ENCODE peak calls at places on chromosome 16, in eight cellular contexts. One of them, this sample, is unnamed.
A peak's percentile ranks its signal among the peaks of the same experiment; 100 is the strongest.

GRCh38 chr16:87037012-87037411 is 280.2 kb downstream of the C16orf95 start:
- DNase-seq in GM20000: no peak
- DNase-seq in Calu3: no peak
- DNase-seq in fibroblast of the aortic adventitia: no peak
- DNase-seq in fibroblast of lung: no peak
- DNase-seq in lower lobe of right lung: no peak
- DNase-seq in GM23338: no peak
- DNase-seq in cardiac fibroblast: no peak
- DNase-seq in this sample: no peak

GRCh38 chr16:57773680-57774295 is 28.5 kb downstream of the KIFC3 start:
- DNase-seq in cardiac fibroblast: peak; percentile 19
- DNase-seq in Calu3: no peak
- DNase-seq in lower lobe of right lung: no peak
- DNase-seq in GM20000: no peak
- DNase-seq in fibroblast of the aortic adventitia: no peak
- DNase-seq in fibroblast of lung: peak; percentile 55
- DNase-seq in GM23338: no peak
- DNase-seq in this sample: no peak

GRCh38 chr16:67814567-67814966 is 7.9 kb downstream of the TSNAXIP1 start:
- DNase-seq in fibroblast of lung: no peak
- DNase-seq in GM23338: no peak
- DNase-seq in fibroblast of the aortic adventitia: no peak
- DNase-seq in GM20000: no peak
- DNase-seq in cardiac fibroblast: no peak
- DNase-seq in lower lobe of right lung: no peak
- DNase-seq in Calu3: no peak
- DNase-seq in this sample: no peak

GRCh38 chr16:11312718-11313492 is 31.8 kb upstream of the PRM1 start:
- DNase-seq in fibroblast of lung: peak; percentile 84
- DNase-seq in fibroblast of the aortic adventitia: peak; percentile 47
- DNase-seq in lower lobe of right lung: no peak
- DNase-seq in cardiac fibroblast: peak; percentile 42
- DNase-seq in Calu3: peak; percentile 71
- DNase-seq in GM23338: peak; percentile 78
- DNase-seq in GM20000: no peak
- DNase-seq in this sample: no peak

GRCh38 chr16:54926166-54926838 is 4.4 kb upstream of the IRX5 start:
- DNase-seq in cardiac fibroblast: peak; percentile 81
- DNase-seq in fibroblast of lung: peak; percentile 83
- DNase-seq in Calu3: no peak
- DNase-seq in GM23338: no peak
- DNase-seq in fibroblast of the aortic adventitia: peak; percentile 65
- DNase-seq in lower lobe of right lung: no peak
- DNase-seq in GM20000: no peak
- DNase-seq in this sample: no peak

GRCh38 chr16:57165483-57165882 is 20.4 kb downstream of the PSME3IP1 start:
- DNase-seq in Calu3: no peak
- DNase-seq in GM23338: no peak
- DNase-seq in lower lobe of right lung: no peak
- DNase-seq in GM20000: no peak
- DNase-seq in cardiac fibroblast: no peak
- DNase-seq in fibroblast of lung: no peak
- DNase-seq in fibroblast of the aortic adventitia: no peak
- DNase-seq in this sample: no peak

GRCh38 chr16:14628806-14629611 is 1.1 kb downstream of the PARN start:
- DNase-seq in cardiac fibroblast: peak; percentile 12
- DNase-seq in lower lobe of right lung: no peak
- DNase-seq in fibroblast of the aortic adventitia: peak; percentile 16
- DNase-seq in fibroblast of lung: peak; percentile 8
- DNase-seq in GM20000: no peak
- DNase-seq in Calu3: no peak
- DNase-seq in GM23338: peak; percentile 52
- DNase-seq in this sample: no peak

GRCh38 chr16:12290868-12291267 is 314.3 kb downstream of the SNX29 start:
- DNase-seq in fibroblast of lung: no peak
- DNase-seq in cardiac fibroblast: no peak
- DNase-seq in lower lobe of right lung: no peak
- DNase-seq in GM23338: no peak
- DNase-seq in fibroblast of the aortic adventitia: no peak
- DNase-seq in GM20000: no peak
- DNase-seq in Calu3: no peak
- DNase-seq in this sample: no peak

GRCh38 chr16:57956270-57956808 is 14.6 kb downstream of the CNGB1 start:
- DNase-seq in GM23338: no peak
- DNase-seq in lower lobe of right lung: no peak
- DNase-seq in Calu3: no peak
- DNase-seq in fibroblast of lung: no peak
- DNase-seq in cardiac fibroblast: no peak
- DNase-seq in GM20000: no peak
- DNase-seq in fibroblast of the aortic adventitia: no peak
- DNase-seq in this sample: no peak

GRCh38 chr16:56341656-56342397 is 83.5 kb downstream of the AMFR start:
- DNase-seq in lower lobe of right lung: no peak
- DNase-seq in cardiac fibroblast: no peak
- DNase-seq in fibroblast of the aortic adventitia: no peak
- DNase-seq in GM23338: no peak
- DNase-seq in Calu3: no peak
- DNase-seq in GM20000: no peak
- DNase-seq in fibroblast of lung: no peak
- DNase-seq in this sample: no peak

GRCh38 chr16:69772560-69773254 is 10.6 kb downstream of the WWP2 start:
- DNase-seq in fibroblast of the aortic adventitia: peak; percentile 24
- DNase-seq in lower lobe of right lung: no peak
- DNase-seq in fibroblast of lung: peak; percentile 26
- DNase-seq in cardiac fibroblast: peak; percentile 13
- DNase-seq in GM20000: no peak
- DNase-seq in Calu3: no peak
- DNase-seq in GM23338: no peak
- DNase-seq in this sample: no peak

GRCh38 chr16:80273635-80274538 is 266.9 kb upstream of the DYNLRB2 start:
- DNase-seq in fibroblast of the aortic adventitia: peak; percentile 4
- DNase-seq in GM20000: no peak
- DNase-seq in fibroblast of lung: peak; percentile 88
- DNase-seq in GM23338: no peak
- DNase-seq in cardiac fibroblast: peak; percentile 43
- DNase-seq in lower lobe of right lung: no peak
- DNase-seq in Calu3: no peak
- DNase-seq in this sample: no peak

GRCh38 chr16:69477546-69477945 is 53.1 kb downstream of the CYB5B start:
- DNase-seq in GM23338: no peak
- DNase-seq in fibroblast of the aortic adventitia: peak; percentile 55
- DNase-seq in Calu3: no peak
- DNase-seq in lower lobe of right lung: no peak
- DNase-seq in fibroblast of lung: peak; percentile 33
- DNase-seq in cardiac fibroblast: peak; percentile 25
- DNase-seq in GM20000: no peak
- DNase-seq in this sample: no peak

GRCh38 chr16:56558024-56558747 is 6.7 kb upstream of the MT4 start:
- DNase-seq in fibroblast of lung: peak; percentile 80
- DNase-seq in GM20000: no peak
- DNase-seq in GM23338: no peak
- DNase-seq in fibroblast of the aortic adventitia: peak; percentile 44
- DNase-seq in lower lobe of right lung: no peak
- DNase-seq in Calu3: no peak
- DNase-seq in cardiac fibroblast: peak; percentile 75
- DNase-seq in this sample: no peak

GRCh38 chr16:49484454-49484853 is 110.8 kb downstream of the C16orf78 start:
- DNase-seq in GM20000: peak; percentile 78
- DNase-seq in Calu3: no peak
- DNase-seq in fibroblast of lung: no peak
- DNase-seq in fibroblast of the aortic adventitia: peak; percentile 1
- DNase-seq in GM23338: peak; percentile 87
- DNase-seq in cardiac fibroblast: peak; percentile 19
- DNase-seq in lower lobe of right lung: peak; percentile 56
- DNase-seq in this sample: peak; percentile 53

GRCh38 chr16:9929313-9929712 is 252.9 kb downstream of the GRIN2A start:
- DNase-seq in GM20000: peak; percentile 22
- DNase-seq in GM23338: no peak
- DNase-seq in fibroblast of the aortic adventitia: no peak
- DNase-seq in Calu3: no peak
- DNase-seq in lower lobe of right lung: no peak
- DNase-seq in cardiac fibroblast: no peak
- DNase-seq in fibroblast of lung: no peak
- DNase-seq in this sample: peak; percentile 36

GRCh38 chr16:88453217-88453531 is at the start of gene ZFPM1:
- DNase-seq in cardiac fibroblast: no peak
- DNase-seq in fibroblast of lung: no peak
- DNase-seq in GM23338: no peak
- DNase-seq in lower lobe of right lung: no peak
- DNase-seq in Calu3: no peak
- DNase-seq in GM20000: no peak
- DNase-seq in fibroblast of the aortic adventitia: no peak
- DNase-seq in this sample: no peak

GRCh38 chr16:82971126-82971525 is 344.4 kb downstream of the CDH13 start:
- DNase-seq in fibroblast of lung: no peak
- DNase-seq in lower lobe of right lung: no peak
- DNase-seq in Calu3: no peak
- DNase-seq in GM20000: no peak
- DNase-seq in GM23338: no peak
- DNase-seq in cardiac fibroblast: no peak
- DNase-seq in fibroblast of the aortic adventitia: no peak
- DNase-seq in this sample: no peak

GRCh38 chr16:69324013-69324531 is 6.3 kb downstream of the PDF start:
- DNase-seq in Calu3: no peak
- DNase-seq in lower lobe of right lung: peak; percentile 84
- DNase-seq in fibroblast of the aortic adventitia: no peak
- DNase-seq in fibroblast of lung: no peak
- DNase-seq in cardiac fibroblast: no peak
- DNase-seq in GM20000: no peak
- DNase-seq in GM23338: no peak
- DNase-seq in this sample: no peak

GRCh38 chr16:14037960-14038359 is 33.2 kb upstream of the MRTFB start:
- DNase-seq in GM23338: no peak
- DNase-seq in cardiac fibroblast: no peak
- DNase-seq in fibroblast of the aortic adventitia: no peak
- DNase-seq in lower lobe of right lung: no peak
- DNase-seq in Calu3: no peak
- DNase-seq in GM20000: no peak
- DNase-seq in fibroblast of lung: no peak
- DNase-seq in this sample: no peak

DNA sequence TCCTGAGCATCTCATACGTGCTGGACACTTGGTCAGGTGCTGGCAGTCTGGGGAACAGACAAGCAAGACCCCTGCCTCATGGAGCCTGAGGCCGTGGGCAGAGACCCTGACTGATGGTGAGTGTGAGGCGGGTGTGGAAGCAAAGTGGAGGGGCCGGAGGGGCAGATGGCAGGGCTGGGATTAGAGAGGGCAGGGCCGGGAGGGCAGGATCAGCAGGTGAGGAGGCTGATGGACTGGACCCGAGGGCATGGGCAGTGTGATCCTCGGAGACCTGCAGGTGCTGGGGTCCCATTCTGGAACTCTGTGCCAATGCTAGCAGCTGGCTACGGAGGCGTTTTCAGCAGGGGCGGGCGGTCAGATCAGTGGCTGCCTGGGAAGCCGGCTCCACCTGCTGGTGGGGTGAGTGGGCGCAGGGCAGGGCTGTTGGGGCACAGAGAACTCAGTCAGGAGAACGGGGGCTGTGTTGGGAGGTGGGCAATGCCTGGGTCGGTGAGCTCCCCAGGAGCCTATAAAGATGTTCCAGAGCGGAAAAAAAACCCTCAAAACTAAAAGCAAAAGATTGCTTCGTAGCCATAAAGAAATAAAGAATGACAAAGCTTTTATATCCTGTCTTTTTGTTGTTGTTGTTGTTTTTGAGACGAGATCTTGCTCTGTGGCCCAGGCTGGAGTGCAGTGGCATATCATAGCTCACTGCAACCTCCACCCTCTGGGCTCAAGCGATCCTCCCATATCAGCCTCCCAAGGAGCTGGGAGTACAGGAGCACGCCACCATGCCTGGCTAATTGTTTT is 8.9 kb upstream of the C16orf74 start:
- DNase-seq in lower lobe of right lung: peak; percentile 75
- DNase-seq in fibroblast of the aortic adventitia: no peak
- DNase-seq in fibroblast of lung: no peak
- DNase-seq in Calu3: peak; percentile 85
- DNase-seq in GM20000: peak; percentile 66
- DNase-seq in GM23338: peak; percentile 66
- DNase-seq in cardiac fibroblast: peak; percentile 12
- DNase-seq in this sample: peak; percentile 70
- TF ChIP-seq CTCF in lower lobe of right lung: peak; percentile 38
- TF ChIP-seq CTCF in fibroblast of the aortic adventitia: peak; percentile 35
- TF ChIP-seq CTCF in fibroblast of lung: peak; percentile 17
- TF ChIP-seq CTCF in Calu3: peak; percentile 87
- TF ChIP-seq CTCF in GM20000: peak; percentile 79
- TF ChIP-seq CTCF in GM23338: peak; percentile 73
- TF ChIP-seq CTCF in cardiac fibroblast: peak; percentile 60
- TF ChIP-seq CTCF in this sample: peak; percentile 93

GRCh38 chr16:28140788-28141618 is 70.8 kb downstream of the XPO6 start:
- DNase-seq in GM20000: peak; percentile 60
- DNase-seq in Calu3: no peak
- DNase-seq in cardiac fibroblast: peak; percentile 21
- DNase-seq in lower lobe of right lung: peak; percentile 53
- DNase-seq in fibroblast of lung: no peak
- DNase-seq in GM23338: peak; percentile 24
- DNase-seq in fibroblast of the aortic adventitia: no peak
- DNase-seq in this sample: peak; percentile 64
- TF ChIP-seq CTCF in GM20000: peak; percentile 2
- TF ChIP-seq CTCF in Calu3: no peak
- TF ChIP-seq CTCF in cardiac fibroblast: no peak
- TF ChIP-seq CTCF in lower lobe of right lung: no peak
- TF ChIP-seq CTCF in fibroblast of lung: no peak
- TF ChIP-seq CTCF in GM23338: no peak
- TF ChIP-seq CTCF in fibroblast of the aortic adventitia: no peak
- TF ChIP-seq CTCF in this sample: peak; percentile 18

DNA sequence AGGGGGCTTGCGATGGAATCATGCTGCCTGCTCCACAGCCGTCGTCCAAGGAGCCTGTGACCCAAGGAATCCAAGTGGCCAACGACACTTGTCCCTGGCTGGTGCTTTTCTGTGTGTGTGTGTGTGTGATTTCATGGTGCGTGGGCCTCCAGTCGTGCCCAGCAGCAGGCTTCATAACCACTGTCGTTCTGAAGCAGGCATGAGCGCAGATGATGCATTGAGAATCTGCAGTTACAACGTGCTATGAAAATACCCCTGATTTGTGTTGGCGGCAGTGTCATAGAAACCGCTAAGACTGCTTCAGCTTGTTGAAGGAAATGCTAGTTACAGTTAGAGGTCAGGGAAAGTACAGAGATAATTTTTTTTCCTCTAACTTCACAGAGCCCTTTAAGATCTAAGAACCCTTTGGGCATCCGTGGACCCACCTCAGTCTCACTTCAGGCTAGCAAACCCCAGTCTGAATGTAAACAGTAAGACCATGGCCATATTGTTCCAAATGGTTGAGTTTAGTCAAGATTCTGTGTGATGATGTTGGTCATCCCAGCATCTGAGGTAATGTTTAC is 15.6 kb downstream of the C16orf90 start:
- DNase-seq in fibroblast of lung: no peak
- DNase-seq in lower lobe of right lung: no peak
- DNase-seq in Calu3: no peak
- DNase-seq in GM23338: no peak
- DNase-seq in GM20000: no peak
- DNase-seq in cardiac fibroblast: no peak
- DNase-seq in fibroblast of the aortic adventitia: no peak
- DNase-seq in this sample: peak; percentile 75
- TF ChIP-seq CTCF in fibroblast of lung: no peak
- TF ChIP-seq CTCF in lower lobe of right lung: no peak
- TF ChIP-seq CTCF in Calu3: no peak
- TF ChIP-seq CTCF in GM23338: no peak
- TF ChIP-seq CTCF in GM20000: no peak
- TF ChIP-seq CTCF in cardiac fibroblast: no peak
- TF ChIP-seq CTCF in fibroblast of the aortic adventitia: no peak
- TF ChIP-seq CTCF in this sample: no peak

GRCh38 chr16:47323241-47323640 is 137.6 kb downstream of the ITFG1 start:
- DNase-seq in lower lobe of right lung: no peak
- DNase-seq in GM20000: no peak
- DNase-seq in cardiac fibroblast: no peak
- DNase-seq in GM23338: peak; percentile 37
- DNase-seq in fibroblast of lung: no peak
- DNase-seq in Calu3: no peak
- DNase-seq in fibroblast of the aortic adventitia: no peak
- DNase-seq in this sample: no peak
- TF ChIP-seq CTCF in lower lobe of right lung: no peak
- TF ChIP-seq CTCF in GM20000: no peak
- TF ChIP-seq CTCF in cardiac fibroblast: no peak
- TF ChIP-seq CTCF in GM23338: peak; percentile 51
- TF ChIP-seq CTCF in fibroblast of lung: no peak
- TF ChIP-seq CTCF in Calu3: no peak
- TF ChIP-seq CTCF in fibroblast of the aortic adventitia: no peak
- TF ChIP-seq CTCF in this sample: no peak